ENCODE peak calls at places on chromosomes 11 and 22, in eight cellular contexts. One of them, this sample, is unnamed.
A peak's percentile ranks its signal among the peaks of the same experiment; 100 is the strongest.

GRCh38 chr11:75014129-75014528 is 25.4 kb downstream of the NEU3 start:
- DNase-seq in HFF-Myc: peak; percentile 61
- DNase-seq in kidney tubule cell: peak; percentile 64
- DNase-seq in OCI-M1: peak; percentile 71
- DNase-seq in gastrocnemius medialis: peak; percentile 90
- DNase-seq in chondrocyte: no peak
- DNase-seq in stimulated activated effector memory CD8-positive, alpha-beta T cell treated with anti-CD3 and anti-CD28 coated beads, Interleukin-12 subunit alpha, Interleukin-12 subunit beta, amount 100 ng/mL, for 72 hours: no peak
- DNase-seq in Caki2: no peak
- DNase-seq in this sample: peak; percentile 11

GRCh38 chr11:130211144-130211543 is 51.6 kb downstream of the ST14 start:
- DNase-seq in OCI-M1: peak; percentile 37
- DNase-seq in stimulated activated effector memory CD8-positive, alpha-beta T cell treated with anti-CD3 and anti-CD28 coated beads, Interleukin-12 subunit alpha, Interleukin-12 subunit beta, amount 100 ng/mL, for 72 hours: peak; percentile 45
- DNase-seq in Caki2: no peak
- DNase-seq in kidney tubule cell: no peak
- DNase-seq in HFF-Myc: no peak
- DNase-seq in chondrocyte: no peak
- DNase-seq in gastrocnemius medialis: no peak
- DNase-seq in this sample: no peak

GRCh38 chr11:130488187-130489026 is 40.0 kb downstream of the ADAMTS15 start:
- DNase-seq in gastrocnemius medialis: no peak
- DNase-seq in stimulated activated effector memory CD8-positive, alpha-beta T cell treated with anti-CD3 and anti-CD28 coated beads, Interleukin-12 subunit alpha, Interleukin-12 subunit beta, amount 100 ng/mL, for 72 hours: no peak
- DNase-seq in chondrocyte: no peak
- DNase-seq in OCI-M1: no peak
- DNase-seq in Caki2: no peak
- DNase-seq in kidney tubule cell: no peak
- DNase-seq in HFF-Myc: no peak
- DNase-seq in this sample: no peak

GRCh38 chr22:42794551-42795510 is 62.2 kb downstream of the ARFGAP3 start:
- DNase-seq in gastrocnemius medialis: no peak
- DNase-seq in Caki2: no peak
- DNase-seq in HFF-Myc: no peak
- DNase-seq in stimulated activated effector memory CD8-positive, alpha-beta T cell treated with anti-CD3 and anti-CD28 coated beads, Interleukin-12 subunit alpha, Interleukin-12 subunit beta, amount 100 ng/mL, for 72 hours: no peak
- DNase-seq in chondrocyte: no peak
- DNase-seq in kidney tubule cell: no peak
- DNase-seq in OCI-M1: no peak
- DNase-seq in this sample: no peak

GRCh38 chr11:24356501-24356900 is 140.4 kb upstream of the LUZP2 start:
- DNase-seq in HFF-Myc: no peak
- DNase-seq in Caki2: no peak
- DNase-seq in chondrocyte: no peak
- DNase-seq in kidney tubule cell: no peak
- DNase-seq in stimulated activated effector memory CD8-positive, alpha-beta T cell treated with anti-CD3 and anti-CD28 coated beads, Interleukin-12 subunit alpha, Interleukin-12 subunit beta, amount 100 ng/mL, for 72 hours: no peak
- DNase-seq in gastrocnemius medialis: no peak
- DNase-seq in OCI-M1: no peak
- DNase-seq in this sample: no peak

GRCh38 chr22:45842141-45842831 is 134.7 kb downstream of the WNT7B start:
- DNase-seq in kidney tubule cell: peak; percentile 84
- DNase-seq in Caki2: peak; percentile 69
- DNase-seq in HFF-Myc: no peak
- DNase-seq in stimulated activated effector memory CD8-positive, alpha-beta T cell treated with anti-CD3 and anti-CD28 coated beads, Interleukin-12 subunit alpha, Interleukin-12 subunit beta, amount 100 ng/mL, for 72 hours: no peak
- DNase-seq in gastrocnemius medialis: no peak
- DNase-seq in chondrocyte: no peak
- DNase-seq in OCI-M1: no peak
- DNase-seq in this sample: no peak

GRCh38 chr11:32829680-32830412 is at the start of gene PRRG4:
- DNase-seq in chondrocyte: no peak
- DNase-seq in HFF-Myc: no peak
- DNase-seq in gastrocnemius medialis: peak; percentile 19
- DNase-seq in OCI-M1: peak; percentile 85
- DNase-seq in kidney tubule cell: peak; percentile 83
- DNase-seq in stimulated activated effector memory CD8-positive, alpha-beta T cell treated with anti-CD3 and anti-CD28 coated beads, Interleukin-12 subunit alpha, Interleukin-12 subunit beta, amount 100 ng/mL, for 72 hours: peak; percentile 74
- DNase-seq in Caki2: peak; percentile 42
- DNase-seq in this sample: no peak

GRCh38 chr11:110069158-110069737 is 23.9 kb upstream of the ZC3H12C start:
- DNase-seq in stimulated activated effector memory CD8-positive, alpha-beta T cell treated with anti-CD3 and anti-CD28 coated beads, Interleukin-12 subunit alpha, Interleukin-12 subunit beta, amount 100 ng/mL, for 72 hours: no peak
- DNase-seq in kidney tubule cell: peak; percentile 83
- DNase-seq in Caki2: peak; percentile 12
- DNase-seq in OCI-M1: peak; percentile 85
- DNase-seq in HFF-Myc: peak; percentile 84
- DNase-seq in chondrocyte: no peak
- DNase-seq in gastrocnemius medialis: peak; percentile 91
- DNase-seq in this sample: no peak

GRCh38 chr11:86848132-86848531 is 47.8 kb downstream of the PRSS23 start:
- DNase-seq in kidney tubule cell: no peak
- DNase-seq in chondrocyte: no peak
- DNase-seq in stimulated activated effector memory CD8-positive, alpha-beta T cell treated with anti-CD3 and anti-CD28 coated beads, Interleukin-12 subunit alpha, Interleukin-12 subunit beta, amount 100 ng/mL, for 72 hours: no peak
- DNase-seq in Caki2: no peak
- DNase-seq in HFF-Myc: no peak
- DNase-seq in gastrocnemius medialis: no peak
- DNase-seq in OCI-M1: no peak
- DNase-seq in this sample: no peak

GRCh38 chr11:73972620-73973449 is 9.8 kb downstream of the UCP2 start:
- DNase-seq in gastrocnemius medialis: no peak
- DNase-seq in OCI-M1: peak; percentile 79
- DNase-seq in chondrocyte: peak; percentile 39
- DNase-seq in HFF-Myc: no peak
- DNase-seq in Caki2: no peak
- DNase-seq in stimulated activated effector memory CD8-positive, alpha-beta T cell treated with anti-CD3 and anti-CD28 coated beads, Interleukin-12 subunit alpha, Interleukin-12 subunit beta, amount 100 ng/mL, for 72 hours: no peak
- DNase-seq in kidney tubule cell: no peak
- DNase-seq in this sample: no peak

GRCh38 chr11:76624515-76625379 is 45.8 kb downstream of the LRRC32 start:
- DNase-seq in gastrocnemius medialis: no peak
- DNase-seq in kidney tubule cell: no peak
- DNase-seq in chondrocyte: no peak
- DNase-seq in stimulated activated effector memory CD8-positive, alpha-beta T cell treated with anti-CD3 and anti-CD28 coated beads, Interleukin-12 subunit alpha, Interleukin-12 subunit beta, amount 100 ng/mL, for 72 hours: no peak
- DNase-seq in OCI-M1: peak; percentile 53
- DNase-seq in Caki2: no peak
- DNase-seq in HFF-Myc: no peak
- DNase-seq in this sample: no peak

GRCh38 chr11:87368876-87369480 is 331.2 kb downstream of the TMEM135 start:
- DNase-seq in HFF-Myc: no peak
- DNase-seq in chondrocyte: no peak
- DNase-seq in OCI-M1: no peak
- DNase-seq in stimulated activated effector memory CD8-positive, alpha-beta T cell treated with anti-CD3 and anti-CD28 coated beads, Interleukin-12 subunit alpha, Interleukin-12 subunit beta, amount 100 ng/mL, for 72 hours: no peak
- DNase-seq in gastrocnemius medialis: no peak
- DNase-seq in kidney tubule cell: peak; percentile 61
- DNase-seq in Caki2: no peak
- DNase-seq in this sample: no peak

GRCh38 chr11:1763796-1764661 is at the start of gene CTSD:
- DNase-seq in chondrocyte: peak; percentile 95
- DNase-seq in OCI-M1: peak; percentile 85
- DNase-seq in HFF-Myc: no peak
- DNase-seq in kidney tubule cell: peak; percentile 84
- DNase-seq in stimulated activated effector memory CD8-positive, alpha-beta T cell treated with anti-CD3 and anti-CD28 coated beads, Interleukin-12 subunit alpha, Interleukin-12 subunit beta, amount 100 ng/mL, for 72 hours: peak; percentile 96
- DNase-seq in Caki2: peak; percentile 56
- DNase-seq in gastrocnemius medialis: peak; percentile 89
- DNase-seq in this sample: no peak

GRCh38 chr11:117771841-117772240 is 25.2 kb downstream of the DSCAML1 start:
- DNase-seq in chondrocyte: no peak
- DNase-seq in Caki2: no peak
- DNase-seq in kidney tubule cell: no peak
- DNase-seq in OCI-M1: no peak
- DNase-seq in gastrocnemius medialis: no peak
- DNase-seq in stimulated activated effector memory CD8-positive, alpha-beta T cell treated with anti-CD3 and anti-CD28 coated beads, Interleukin-12 subunit alpha, Interleukin-12 subunit beta, amount 100 ng/mL, for 72 hours: no peak
- DNase-seq in HFF-Myc: no peak
- DNase-seq in this sample: no peak

GRCh38 chr11:98365185-98365584 is 655.6 kb upstream of the CNTN5 start:
- DNase-seq in HFF-Myc: no peak
- DNase-seq in Caki2: peak; percentile 14
- DNase-seq in kidney tubule cell: peak; percentile 4
- DNase-seq in OCI-M1: no peak
- DNase-seq in stimulated activated effector memory CD8-positive, alpha-beta T cell treated with anti-CD3 and anti-CD28 coated beads, Interleukin-12 subunit alpha, Interleukin-12 subunit beta, amount 100 ng/mL, for 72 hours: no peak
- DNase-seq in gastrocnemius medialis: no peak
- DNase-seq in chondrocyte: no peak
- DNase-seq in this sample: no peak

GRCh38 chr22:24420977-24421343 is 6.4 kb upstream of the ADORA2A start:
- DNase-seq in chondrocyte: no peak
- DNase-seq in Caki2: no peak
- DNase-seq in OCI-M1: no peak
- DNase-seq in HFF-Myc: no peak
- DNase-seq in stimulated activated effector memory CD8-positive, alpha-beta T cell treated with anti-CD3 and anti-CD28 coated beads, Interleukin-12 subunit alpha, Interleukin-12 subunit beta, amount 100 ng/mL, for 72 hours: no peak
- DNase-seq in kidney tubule cell: no peak
- DNase-seq in gastrocnemius medialis: no peak
- DNase-seq in this sample: no peak

GRCh38 chr11:11020219-11020726 is 162.4 kb upstream of the ZBED5 start:
- DNase-seq in kidney tubule cell: no peak
- DNase-seq in OCI-M1: no peak
- DNase-seq in Caki2: no peak
- DNase-seq in chondrocyte: no peak
- DNase-seq in HFF-Myc: no peak
- DNase-seq in stimulated activated effector memory CD8-positive, alpha-beta T cell treated with anti-CD3 and anti-CD28 coated beads, Interleukin-12 subunit alpha, Interleukin-12 subunit beta, amount 100 ng/mL, for 72 hours: no peak
- DNase-seq in gastrocnemius medialis: no peak
- DNase-seq in this sample: no peak

GRCh38 chr11:66844496-66845142 is 1.4 kb downstream of the RCE1 start:
- DNase-seq in stimulated activated effector memory CD8-positive, alpha-beta T cell treated with anti-CD3 and anti-CD28 coated beads, Interleukin-12 subunit alpha, Interleukin-12 subunit beta, amount 100 ng/mL, for 72 hours: no peak
- DNase-seq in chondrocyte: no peak
- DNase-seq in Caki2: no peak
- DNase-seq in gastrocnemius medialis: no peak
- DNase-seq in kidney tubule cell: no peak
- DNase-seq in HFF-Myc: no peak
- DNase-seq in OCI-M1: no peak
- DNase-seq in this sample: no peak

GRCh38 chr11:105046898-105047579 is 1.9 kb upstream of the CARD16 start:
- DNase-seq in chondrocyte: no peak
- DNase-seq in HFF-Myc: peak; percentile 99
- DNase-seq in kidney tubule cell: peak; percentile 93
- DNase-seq in gastrocnemius medialis: no peak
- DNase-seq in stimulated activated effector memory CD8-positive, alpha-beta T cell treated with anti-CD3 and anti-CD28 coated beads, Interleukin-12 subunit alpha, Interleukin-12 subunit beta, amount 100 ng/mL, for 72 hours: no peak
- DNase-seq in Caki2: peak; percentile 96
- DNase-seq in OCI-M1: no peak
- DNase-seq in this sample: peak; percentile 99

GRCh38 chr22:46386312-46386711 is 50.8 kb downstream of the TRMU start:
- DNase-seq in HFF-Myc: no peak
- DNase-seq in gastrocnemius medialis: no peak
- DNase-seq in stimulated activated effector memory CD8-positive, alpha-beta T cell treated with anti-CD3 and anti-CD28 coated beads, Interleukin-12 subunit alpha, Interleukin-12 subunit beta, amount 100 ng/mL, for 72 hours: no peak
- DNase-seq in kidney tubule cell: no peak
- DNase-seq in Caki2: no peak
- DNase-seq in OCI-M1: no peak
- DNase-seq in chondrocyte: no peak
- DNase-seq in this sample: no peak

GRCh38 chr22:45932066-45932465 is 44.9 kb downstream of the WNT7B start:
- DNase-seq in stimulated activated effector memory CD8-positive, alpha-beta T cell treated with anti-CD3 and anti-CD28 coated beads, Interleukin-12 subunit alpha, Interleukin-12 subunit beta, amount 100 ng/mL, for 72 hours: no peak
- DNase-seq in chondrocyte: no peak
- DNase-seq in HFF-Myc: no peak
- DNase-seq in kidney tubule cell: no peak
- DNase-seq in Caki2: no peak
- DNase-seq in gastrocnemius medialis: no peak
- DNase-seq in OCI-M1: no peak
- DNase-seq in this sample: no peak

GRCh38 chr22:37567991-37568390 is 7.7 kb downstream of the CDC42EP1 start:
- DNase-seq in kidney tubule cell: no peak
- DNase-seq in HFF-Myc: no peak
- DNase-seq in chondrocyte: no peak
- DNase-seq in gastrocnemius medialis: no peak
- DNase-seq in Caki2: no peak
- DNase-seq in OCI-M1: no peak
- DNase-seq in stimulated activated effector memory CD8-positive, alpha-beta T cell treated with anti-CD3 and anti-CD28 coated beads, Interleukin-12 subunit alpha, Interleukin-12 subunit beta, amount 100 ng/mL, for 72 hours: no peak
- DNase-seq in this sample: no peak

GRCh38 chr22:47213571-47214230 is 451.3 kb downstream of the TBC1D22A start:
- DNase-seq in kidney tubule cell: peak; percentile 23
- DNase-seq in HFF-Myc: no peak
- DNase-seq in chondrocyte: no peak
- DNase-seq in Caki2: no peak
- DNase-seq in OCI-M1: peak; percentile 52
- DNase-seq in stimulated activated effector memory CD8-positive, alpha-beta T cell treated with anti-CD3 and anti-CD28 coated beads, Interleukin-12 subunit alpha, Interleukin-12 subunit beta, amount 100 ng/mL, for 72 hours: peak; percentile 79
- DNase-seq in gastrocnemius medialis: no peak
- DNase-seq in this sample: no peak

GRCh38 chr11:63813563-63814382 is 517 bp downstream of the SPINDOC start:
- DNase-seq in chondrocyte: no peak
- DNase-seq in kidney tubule cell: peak; percentile 47
- DNase-seq in gastrocnemius medialis: no peak
- DNase-seq in Caki2: peak; percentile 27
- DNase-seq in stimulated activated effector memory CD8-positive, alpha-beta T cell treated with anti-CD3 and anti-CD28 coated beads, Interleukin-12 subunit alpha, Interleukin-12 subunit beta, amount 100 ng/mL, for 72 hours: peak; percentile 80
- DNase-seq in OCI-M1: peak; percentile 75
- DNase-seq in HFF-Myc: no peak
- DNase-seq in this sample: no peak

GRCh38 chr11:14789879-14790484 is 102.0 kb downstream of the CYP2R1 start:
- DNase-seq in stimulated activated effector memory CD8-positive, alpha-beta T cell treated with anti-CD3 and anti-CD28 coated beads, Interleukin-12 subunit alpha, Interleukin-12 subunit beta, amount 100 ng/mL, for 72 hours: no peak
- DNase-seq in HFF-Myc: no peak
- DNase-seq in kidney tubule cell: peak; percentile 19
- DNase-seq in gastrocnemius medialis: no peak
- DNase-seq in OCI-M1: peak; percentile 66
- DNase-seq in chondrocyte: no peak
- DNase-seq in Caki2: no peak
- DNase-seq in this sample: no peak

GRCh38 chr11:131537196-131537595 is 166.8 kb downstream of the NTM start:
- DNase-seq in Caki2: no peak
- DNase-seq in kidney tubule cell: no peak
- DNase-seq in stimulated activated effector memory CD8-positive, alpha-beta T cell treated with anti-CD3 and anti-CD28 coated beads, Interleukin-12 subunit alpha, Interleukin-12 subunit beta, amount 100 ng/mL, for 72 hours: no peak
- DNase-seq in chondrocyte: no peak
- DNase-seq in HFF-Myc: no peak
- DNase-seq in gastrocnemius medialis: no peak
- DNase-seq in OCI-M1: no peak
- DNase-seq in this sample: no peak

This sample was measured in BJ.